ENCODE peak calls at places on chromosome 1, in six cellular contexts. One of them, this sample, is unnamed.

GRCh38 chr1:87335175-87335992 is 6.7 kb downstream of the LMO4 start:
- DNase-seq in fibroblast of lung: peak
- DNase-seq in uterus: peak
- DNase-seq in GM13976: peak
- DNase-seq in lower lobe of right lung: peak
- DNase-seq in CD4-positive, alpha-beta T cell: peak
- DNase-seq in this sample: no peak

GRCh38 chr1:235946570-235946981 is 79.9 kb upstream of the LYST start:
- DNase-seq in fibroblast of lung: peak
- DNase-seq in uterus: no peak
- DNase-seq in GM13976: peak
- DNase-seq in lower lobe of right lung: no peak
- DNase-seq in CD4-positive, alpha-beta T cell: no peak
- DNase-seq in this sample: no peak

GRCh38 chr1:90313756-90314155 is 318.8 kb downstream of the ZNF326 start:
- DNase-seq in fibroblast of lung: peak
- DNase-seq in uterus: no peak
- DNase-seq in GM13976: no peak
- DNase-seq in lower lobe of right lung: no peak
- DNase-seq in CD4-positive, alpha-beta T cell: no peak
- DNase-seq in this sample: no peak

GRCh38 chr1:29709711-29710169 is 473.4 kb downstream of the PTPRU start:
- DNase-seq in fibroblast of lung: peak
- DNase-seq in uterus: no peak
- DNase-seq in GM13976: no peak
- DNase-seq in lower lobe of right lung: no peak
- DNase-seq in CD4-positive, alpha-beta T cell: no peak
- DNase-seq in this sample: no peak

GRCh38 chr1:38063616-38064015 is 17.0 kb upstream of the POU3F1 start:
- DNase-seq in fibroblast of lung: no peak
- DNase-seq in uterus: no peak
- DNase-seq in GM13976: no peak
- DNase-seq in lower lobe of right lung: no peak
- DNase-seq in CD4-positive, alpha-beta T cell: no peak
- DNase-seq in this sample: no peak

GRCh38 chr1:170910273-170910672 is 25.1 kb upstream of the MROH9 start:
- DNase-seq in fibroblast of lung: peak
- DNase-seq in uterus: no peak
- DNase-seq in GM13976: no peak
- DNase-seq in lower lobe of right lung: no peak
- DNase-seq in CD4-positive, alpha-beta T cell: no peak
- DNase-seq in this sample: no peak

GRCh38 chr1:8370928-8371327 is 53.0 kb downstream of the SLC45A1 start:
- DNase-seq in fibroblast of lung: peak
- DNase-seq in uterus: peak
- DNase-seq in GM13976: no peak
- DNase-seq in lower lobe of right lung: no peak
- DNase-seq in CD4-positive, alpha-beta T cell: no peak
- DNase-seq in this sample: no peak

GRCh38 chr1:71049951-71050598 is 2.5 kb upstream of the PTGER3 start:
- DNase-seq in fibroblast of lung: peak
- DNase-seq in uterus: peak
- DNase-seq in GM13976: peak
- DNase-seq in lower lobe of right lung: no peak
- DNase-seq in CD4-positive, alpha-beta T cell: no peak
- DNase-seq in this sample: no peak

GRCh38 chr1:56439610-56440264 is 139.6 kb downstream of the PLPP3 start:
- DNase-seq in fibroblast of lung: no peak
- DNase-seq in uterus: no peak
- DNase-seq in GM13976: no peak
- DNase-seq in lower lobe of right lung: no peak
- DNase-seq in CD4-positive, alpha-beta T cell: no peak
- DNase-seq in this sample: no peak

GRCh38 chr1:228011721-228012311 is 5.0 kb downstream of the WNT3A start:
- DNase-seq in fibroblast of lung: no peak
- DNase-seq in uterus: peak
- DNase-seq in GM13976: peak
- DNase-seq in lower lobe of right lung: no peak
- DNase-seq in CD4-positive, alpha-beta T cell: no peak
- DNase-seq in this sample: no peak

GRCh38 chr1:164641353-164641730 is 82.4 kb downstream of the PBX1 start:
- DNase-seq in fibroblast of lung: no peak
- DNase-seq in uterus: peak
- DNase-seq in GM13976: no peak
- DNase-seq in lower lobe of right lung: no peak
- DNase-seq in CD4-positive, alpha-beta T cell: no peak
- DNase-seq in this sample: no peak

GRCh38 chr1:111769517-111770146 is 13.9 kb downstream of the DDX20 start:
- DNase-seq in fibroblast of lung: peak
- DNase-seq in uterus: peak
- DNase-seq in GM13976: peak
- DNase-seq in lower lobe of right lung: no peak
- DNase-seq in CD4-positive, alpha-beta T cell: no peak
- DNase-seq in this sample: no peak

GRCh38 chr1:14095001-14095400 is 395.0 kb downstream of the PRDM2 start:
- DNase-seq in fibroblast of lung: peak
- DNase-seq in uterus: no peak
- DNase-seq in GM13976: peak
- DNase-seq in lower lobe of right lung: no peak
- DNase-seq in CD4-positive, alpha-beta T cell: no peak
- DNase-seq in this sample: no peak

GRCh38 chr1:173946380-173946921 is 29.3 kb upstream of the SERPINC1 start:
- DNase-seq in fibroblast of lung: no peak
- DNase-seq in uterus: no peak
- DNase-seq in GM13976: no peak
- DNase-seq in lower lobe of right lung: no peak
- DNase-seq in CD4-positive, alpha-beta T cell: no peak
- DNase-seq in this sample: no peak

GRCh38 chr1:78035121-78035520 is 10.6 kb upstream of the GIPC2 start:
- DNase-seq in fibroblast of lung: no peak
- DNase-seq in uterus: no peak
- DNase-seq in GM13976: no peak
- DNase-seq in lower lobe of right lung: no peak
- DNase-seq in CD4-positive, alpha-beta T cell: no peak
- DNase-seq in this sample: no peak

GRCh38 chr1:196535727-196536126 is 72.5 kb downstream of the KCNT2 start:
- DNase-seq in fibroblast of lung: peak
- DNase-seq in uterus: no peak
- DNase-seq in GM13976: no peak
- DNase-seq in lower lobe of right lung: no peak
- DNase-seq in CD4-positive, alpha-beta T cell: no peak
- DNase-seq in this sample: peak
- TF ChIP-seq CTCF in fibroblast of lung: no peak
- TF ChIP-seq CTCF in uterus: no peak
- TF ChIP-seq CTCF in GM13976: no peak
- TF ChIP-seq CTCF in lower lobe of right lung: no peak
- TF ChIP-seq CTCF in CD4-positive, alpha-beta T cell: no peak
- TF ChIP-seq CTCF in this sample: no peak

GRCh38 chr1:9720785-9721605 is 69.5 kb downstream of the PIK3CD start:
- DNase-seq in fibroblast of lung: no peak
- DNase-seq in uterus: no peak
- DNase-seq in GM13976: no peak
- DNase-seq in lower lobe of right lung: no peak
- DNase-seq in CD4-positive, alpha-beta T cell: no peak
- DNase-seq in this sample: no peak

GRCh38 chr1:9722378-9722749 is 70.8 kb downstream of the PIK3CD start:
- DNase-seq in fibroblast of lung: no peak
- DNase-seq in uterus: no peak
- DNase-seq in GM13976: no peak
- DNase-seq in lower lobe of right lung: no peak
- DNase-seq in CD4-positive, alpha-beta T cell: no peak
- DNase-seq in this sample: no peak

GRCh38 chr1:9719978-9720722 is 68.6 kb downstream of the PIK3CD start:
- DNase-seq in fibroblast of lung: no peak
- DNase-seq in uterus: no peak
- DNase-seq in GM13976: no peak
- DNase-seq in lower lobe of right lung: no peak
- DNase-seq in CD4-positive, alpha-beta T cell: no peak
- DNase-seq in this sample: no peak

GRCh38 chr1:9723068-9723805 is 71.7 kb downstream of the PIK3CD start:
- DNase-seq in fibroblast of lung: no peak
- DNase-seq in uterus: no peak
- DNase-seq in GM13976: no peak
- DNase-seq in lower lobe of right lung: no peak
- DNase-seq in CD4-positive, alpha-beta T cell: no peak
- DNase-seq in this sample: no peak

DNA sequence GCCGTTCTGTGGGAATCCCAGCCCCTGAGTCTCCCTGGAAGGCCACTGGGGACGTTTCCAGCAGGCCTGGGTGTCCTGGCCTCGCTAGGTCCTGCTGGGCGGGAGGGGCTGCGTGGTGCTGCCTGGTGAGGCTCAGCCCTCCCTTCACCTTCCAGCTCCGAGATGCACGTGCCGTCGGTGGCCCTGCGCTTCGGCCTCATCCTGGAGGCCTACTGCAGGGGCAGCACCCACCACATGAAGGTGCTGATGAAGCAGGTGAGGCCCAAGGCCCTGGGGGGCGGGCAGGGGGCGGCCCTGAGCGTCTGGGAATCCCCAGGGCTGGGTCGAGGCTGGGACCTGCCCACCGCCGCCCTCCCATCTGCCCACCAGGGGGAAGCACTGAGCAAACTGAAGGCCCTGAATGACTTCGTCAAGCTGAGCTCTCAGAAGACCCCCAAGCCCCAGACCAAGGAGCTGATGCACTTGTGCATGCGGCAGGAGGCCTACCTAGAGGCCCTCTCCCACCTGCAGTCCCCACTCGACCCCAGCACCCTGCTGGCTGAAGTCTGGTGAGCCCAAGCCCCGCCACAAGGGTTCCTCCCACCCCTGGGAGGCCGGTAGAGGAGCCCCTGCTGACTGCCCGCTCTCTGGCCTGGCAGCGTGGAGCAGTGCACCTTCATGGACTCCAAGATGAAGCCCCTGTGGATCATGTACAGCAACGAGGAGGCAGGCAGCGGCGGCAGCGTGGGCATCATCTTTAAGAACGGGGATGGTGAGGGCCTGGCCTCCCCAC is 70.3 kb downstream of the PIK3CD start:
- DNase-seq in fibroblast of lung: no peak
- DNase-seq in uterus: no peak
- DNase-seq in GM13976: peak
- DNase-seq in lower lobe of right lung: no peak
- DNase-seq in CD4-positive, alpha-beta T cell: peak
- DNase-seq in this sample: no peak
- TF ChIP-seq CTCF in fibroblast of lung: peak
- TF ChIP-seq CTCF in uterus: peak
- TF ChIP-seq CTCF in GM13976: peak
- TF ChIP-seq CTCF in lower lobe of right lung: peak
- TF ChIP-seq CTCF in CD4-positive, alpha-beta T cell: peak
- TF ChIP-seq CTCF in this sample: peak

DNA sequence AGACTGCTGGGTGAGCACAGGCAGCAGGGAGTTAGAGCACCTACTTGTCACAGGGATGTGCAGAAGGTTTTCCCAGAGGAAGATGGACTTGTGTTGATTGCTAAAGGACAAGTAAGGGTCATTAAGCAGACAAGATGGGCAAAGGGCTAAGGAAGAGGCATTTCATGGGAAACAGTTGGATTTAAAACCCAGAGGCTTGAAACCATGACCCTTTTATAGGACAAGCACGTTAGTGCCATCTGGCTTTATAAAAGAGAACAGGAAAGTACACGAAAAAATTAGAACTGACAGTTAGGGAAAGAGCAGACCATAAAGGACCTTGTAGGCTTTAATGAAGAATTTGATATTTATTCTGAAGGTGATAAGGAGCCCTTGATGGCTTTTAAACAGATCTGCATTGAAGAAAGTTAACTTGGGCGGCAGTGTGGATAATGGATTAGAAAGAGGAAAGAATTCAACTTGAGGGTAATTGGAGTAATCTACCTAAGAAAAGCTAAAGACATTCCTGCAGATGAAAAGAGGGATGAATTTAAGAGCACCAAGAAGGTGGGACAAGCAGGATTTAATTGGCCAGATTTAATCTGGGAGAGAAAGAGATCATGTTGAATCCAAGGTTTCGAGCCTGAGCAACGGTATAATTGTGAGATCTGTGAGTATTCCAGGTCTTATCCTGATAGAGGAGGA is 68.6 kb downstream of the ZC3H11B start:
- DNase-seq in fibroblast of lung: peak
- DNase-seq in uterus: no peak
- DNase-seq in GM13976: peak
- DNase-seq in lower lobe of right lung: no peak
- DNase-seq in CD4-positive, alpha-beta T cell: no peak
- DNase-seq in this sample: no peak
- TF ChIP-seq CTCF in fibroblast of lung: peak
- TF ChIP-seq CTCF in uterus: no peak
- TF ChIP-seq CTCF in GM13976: peak
- TF ChIP-seq CTCF in lower lobe of right lung: no peak
- TF ChIP-seq CTCF in CD4-positive, alpha-beta T cell: no peak
- TF ChIP-seq CTCF in this sample: peak

GRCh38 chr1:201849372-201850052 is 20.6 kb downstream of the IPO9 start:
- DNase-seq in fibroblast of lung: no peak
- DNase-seq in uterus: no peak
- DNase-seq in GM13976: no peak
- DNase-seq in lower lobe of right lung: no peak
- DNase-seq in CD4-positive, alpha-beta T cell: no peak
- DNase-seq in this sample: no peak

GRCh38 chr1:201842472-201843020 is 13.6 kb downstream of the IPO9 start:
- DNase-seq in fibroblast of lung: no peak
- DNase-seq in uterus: no peak
- DNase-seq in GM13976: no peak
- DNase-seq in lower lobe of right lung: no peak
- DNase-seq in CD4-positive, alpha-beta T cell: no peak
- DNase-seq in this sample: no peak

GRCh38 chr1:201848230-201848629 is 19.3 kb downstream of the IPO9 start:
- DNase-seq in fibroblast of lung: no peak
- DNase-seq in uterus: no peak
- DNase-seq in GM13976: no peak
- DNase-seq in lower lobe of right lung: no peak
- DNase-seq in CD4-positive, alpha-beta T cell: no peak
- DNase-seq in this sample: no peak

GRCh38 chr1:201847150-201847549 is 18.2 kb downstream of the IPO9 start:
- DNase-seq in fibroblast of lung: no peak
- DNase-seq in uterus: no peak
- DNase-seq in GM13976: no peak
- DNase-seq in lower lobe of right lung: no peak
- DNase-seq in CD4-positive, alpha-beta T cell: no peak
- DNase-seq in this sample: no peak

DNA sequence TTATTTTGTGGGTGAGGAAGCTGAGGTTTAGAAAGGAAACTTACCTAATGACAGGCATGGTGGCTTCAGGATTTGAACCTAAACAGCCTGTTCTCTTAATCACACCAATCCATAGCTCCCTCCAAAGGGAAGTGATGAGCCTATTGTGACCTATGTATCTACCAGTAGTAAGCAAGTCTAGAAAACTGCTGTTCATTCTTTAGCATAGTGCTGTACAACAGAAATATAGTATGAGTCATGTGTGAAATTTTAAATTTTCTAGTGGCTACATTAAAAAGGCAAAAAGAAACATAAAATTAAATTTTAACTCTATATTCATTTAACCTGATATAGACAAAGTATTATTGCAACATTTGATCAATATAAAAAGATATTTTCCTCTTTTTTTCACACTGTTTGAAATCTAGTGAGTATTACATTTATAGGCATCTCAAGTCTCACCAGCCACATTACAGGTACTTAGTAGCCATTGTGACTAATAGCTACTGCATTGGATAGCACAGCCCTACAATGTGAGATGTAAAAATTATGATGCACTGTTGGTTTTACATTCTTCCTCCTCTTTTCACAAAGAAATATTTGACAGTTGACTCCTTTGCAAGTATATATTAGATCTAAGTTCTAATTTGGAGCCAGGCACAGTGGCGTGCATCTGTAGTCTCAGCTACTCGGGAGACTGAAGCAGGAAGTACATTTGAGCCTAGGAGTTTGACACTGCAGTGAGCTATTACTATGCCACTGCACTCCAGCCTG is 16.6 kb downstream of the IPO9 start:
- DNase-seq in fibroblast of lung: peak
- DNase-seq in uterus: no peak
- DNase-seq in GM13976: no peak
- DNase-seq in lower lobe of right lung: no peak
- DNase-seq in CD4-positive, alpha-beta T cell: no peak
- DNase-seq in this sample: no peak
- TF ChIP-seq CTCF in fibroblast of lung: no peak
- TF ChIP-seq CTCF in uterus: no peak
- TF ChIP-seq CTCF in GM13976: no peak
- TF ChIP-seq CTCF in lower lobe of right lung: no peak
- TF ChIP-seq CTCF in CD4-positive, alpha-beta T cell: no peak
- TF ChIP-seq CTCF in this sample: no peak